ENCODE peak calls at places on chromosome 6, in six cellular contexts. One of them, this sample, is unnamed.

GRCh38 chr6:499617-500016 is 108.1 kb downstream of the IRF4 start:
- DNase-seq in trophoblast cell: no peak
- DNase-seq in H9: no peak
- DNase-seq in IMR-90: no peak
- DNase-seq in mesenchymal stem cell: peak; percentile 11
- DNase-seq in H1: no peak
- DNase-seq in this sample: no peak

GRCh38 chr6:166633732-166634535 is 6.9 kb upstream of the RPS6KA2 start:
- DNase-seq in H9: peak; percentile 25
- DNase-seq in IMR-90: peak; percentile 69
- DNase-seq in H1: no peak
- DNase-seq in trophoblast cell: peak; percentile 19
- DNase-seq in mesenchymal stem cell: peak; percentile 68
- DNase-seq in this sample: no peak

GRCh38 chr6:24614048-24614420 is 32.0 kb downstream of the KIAA0319 start:
- DNase-seq in mesenchymal stem cell: no peak
- DNase-seq in trophoblast cell: no peak
- DNase-seq in H9: no peak
- DNase-seq in H1: no peak
- DNase-seq in IMR-90: no peak
- DNase-seq in this sample: no peak

GRCh38 chr6:158648682-158649131 is 1.1 kb upstream of the SYTL3 start:
- DNase-seq in H9: no peak
- DNase-seq in H1: no peak
- DNase-seq in mesenchymal stem cell: peak; percentile 97
- DNase-seq in trophoblast cell: no peak
- DNase-seq in IMR-90: peak; percentile 96
- DNase-seq in this sample: no peak

GRCh38 chr6:68632620-68633195 is 2.4 kb upstream of the ADGRB3 start:
- DNase-seq in H9: no peak
- DNase-seq in mesenchymal stem cell: no peak
- DNase-seq in trophoblast cell: no peak
- DNase-seq in IMR-90: no peak
- DNase-seq in H1: no peak
- DNase-seq in this sample: no peak

GRCh38 chr6:5012531-5012930 is 8.7 kb upstream of the RPP40 start:
- DNase-seq in IMR-90: peak; percentile 75
- DNase-seq in trophoblast cell: no peak
- DNase-seq in mesenchymal stem cell: no peak
- DNase-seq in H9: no peak
- DNase-seq in H1: no peak
- DNase-seq in this sample: no peak

GRCh38 chr6:32517654-32518445 is 12.2 kb downstream of the HLA-DRB5 start:
- DNase-seq in H1: no peak
- DNase-seq in IMR-90: no peak
- DNase-seq in trophoblast cell: no peak
- DNase-seq in mesenchymal stem cell: no peak
- DNase-seq in H9: no peak
- DNase-seq in this sample: no peak

GRCh38 chr6:163712569-163712966 is 298.1 kb downstream of the QKI start:
- DNase-seq in trophoblast cell: no peak
- DNase-seq in H1: no peak
- DNase-seq in H9: no peak
- DNase-seq in IMR-90: no peak
- DNase-seq in mesenchymal stem cell: no peak
- DNase-seq in this sample: no peak

GRCh38 chr6:11389977-11390376 is 147.6 kb upstream of the TMEM170B start:
- DNase-seq in H9: no peak
- DNase-seq in trophoblast cell: peak; percentile 85
- DNase-seq in IMR-90: no peak
- DNase-seq in H1: no peak
- DNase-seq in mesenchymal stem cell: no peak
- DNase-seq in this sample: no peak

GRCh38 chr6:28653876-28654275 is 128.2 kb downstream of the GPX5 start:
- DNase-seq in trophoblast cell: no peak
- DNase-seq in H1: no peak
- DNase-seq in IMR-90: no peak
- DNase-seq in H9: no peak
- DNase-seq in mesenchymal stem cell: no peak
- DNase-seq in this sample: no peak

GRCh38 chr6:126307859-126308258 is 32.1 kb upstream of the CENPW start:
- DNase-seq in trophoblast cell: no peak
- DNase-seq in mesenchymal stem cell: no peak
- DNase-seq in IMR-90: peak; percentile 71
- DNase-seq in H9: no peak
- DNase-seq in H1: no peak
- DNase-seq in this sample: no peak

GRCh38 chr6:167849846-167850459 is 23.2 kb downstream of the AFDN start:
- DNase-seq in H9: no peak
- DNase-seq in mesenchymal stem cell: peak; percentile 52
- DNase-seq in H1: no peak
- DNase-seq in IMR-90: no peak
- DNase-seq in trophoblast cell: peak; percentile 27
- DNase-seq in this sample: peak; percentile 30
- H3K27ac ChIP-seq in H9: peak overlapping the region; percentile 12
- H3K27ac ChIP-seq in mesenchymal stem cell: peak overlapping the region; percentile 80
- H3K27ac ChIP-seq in H1: peak overlapping the region; percentile 64
- H3K27ac ChIP-seq in IMR-90: no peak overlapping the region
- H3K27ac ChIP-seq in trophoblast cell: peak overlapping the region; percentile 87
- H3K27ac ChIP-seq in this sample: peak overlapping the region; percentile 37

DNA sequence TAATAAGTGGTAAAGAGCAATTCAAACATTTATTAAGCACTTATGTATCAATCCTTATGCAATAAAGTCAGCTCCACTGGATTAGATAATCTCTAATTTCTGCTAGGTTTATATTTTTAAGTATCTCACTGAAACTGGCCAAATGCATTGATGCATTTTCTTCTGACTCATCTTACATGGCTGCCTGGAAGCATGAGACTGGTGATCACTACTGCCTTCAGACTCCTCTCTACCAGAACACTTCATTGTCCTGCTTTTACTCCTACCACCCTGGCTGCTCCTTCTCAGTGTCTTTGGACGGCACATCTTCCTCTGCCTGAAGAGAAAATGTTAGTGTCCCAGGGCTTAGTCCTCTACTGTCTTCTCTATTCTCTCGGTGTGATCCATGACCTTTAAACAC is 7.4 kb downstream of the CEP85L start:
- DNase-seq in trophoblast cell: no peak
- DNase-seq in mesenchymal stem cell: peak; percentile 38
- DNase-seq in H1: no peak
- DNase-seq in H9: no peak
- DNase-seq in IMR-90: peak; percentile 53
- DNase-seq in this sample: no peak
- H3K14ac ChIP-seq in trophoblast cell: no peak overlapping the region
- H3K14ac ChIP-seq in mesenchymal stem cell: no peak overlapping the region
- H3K14ac ChIP-seq in H1: no peak overlapping the region
- H3K14ac ChIP-seq in H9: no peak overlapping the region
- H3K14ac ChIP-seq in IMR-90: no peak overlapping the region
- H3K14ac ChIP-seq in this sample: no peak overlapping the region

GRCh38 chr6:106413722-106414121 is 53.2 kb downstream of the CRYBG1 start:
- DNase-seq in H1: no peak
- DNase-seq in H9: no peak
- DNase-seq in mesenchymal stem cell: no peak
- DNase-seq in IMR-90: no peak
- DNase-seq in trophoblast cell: no peak
- DNase-seq in this sample: no peak

GRCh38 chr6:106411643-106412200 is 51.2 kb downstream of the CRYBG1 start:
- DNase-seq in H9: peak; percentile 49
- DNase-seq in mesenchymal stem cell: no peak
- DNase-seq in IMR-90: no peak
- DNase-seq in trophoblast cell: no peak
- DNase-seq in H1: no peak
- DNase-seq in this sample: no peak

GRCh38 chr6:106415920-106416319 is 55.4 kb downstream of the CRYBG1 start:
- DNase-seq in IMR-90: no peak
- DNase-seq in H9: no peak
- DNase-seq in trophoblast cell: no peak
- DNase-seq in H1: no peak
- DNase-seq in mesenchymal stem cell: no peak
- DNase-seq in this sample: no peak

GRCh38 chr6:106411034-106411433 is 50.5 kb downstream of the CRYBG1 start:
- DNase-seq in mesenchymal stem cell: no peak
- DNase-seq in H9: no peak
- DNase-seq in IMR-90: no peak
- DNase-seq in H1: no peak
- DNase-seq in trophoblast cell: no peak
- DNase-seq in this sample: no peak

GRCh38 chr6:106413016-106413415 is 52.5 kb downstream of the CRYBG1 start:
- DNase-seq in IMR-90: no peak
- DNase-seq in mesenchymal stem cell: no peak
- DNase-seq in H1: no peak
- DNase-seq in H9: no peak
- DNase-seq in trophoblast cell: no peak
- DNase-seq in this sample: no peak
- H3K27ac ChIP-seq in IMR-90: no peak overlapping the region
- H3K27ac ChIP-seq in mesenchymal stem cell: no peak overlapping the region
- H3K27ac ChIP-seq in H1: no peak overlapping the region
- H3K27ac ChIP-seq in H9: no peak overlapping the region
- H3K27ac ChIP-seq in trophoblast cell: no peak overlapping the region
- H3K27ac ChIP-seq in this sample: no peak overlapping the region

DNA sequence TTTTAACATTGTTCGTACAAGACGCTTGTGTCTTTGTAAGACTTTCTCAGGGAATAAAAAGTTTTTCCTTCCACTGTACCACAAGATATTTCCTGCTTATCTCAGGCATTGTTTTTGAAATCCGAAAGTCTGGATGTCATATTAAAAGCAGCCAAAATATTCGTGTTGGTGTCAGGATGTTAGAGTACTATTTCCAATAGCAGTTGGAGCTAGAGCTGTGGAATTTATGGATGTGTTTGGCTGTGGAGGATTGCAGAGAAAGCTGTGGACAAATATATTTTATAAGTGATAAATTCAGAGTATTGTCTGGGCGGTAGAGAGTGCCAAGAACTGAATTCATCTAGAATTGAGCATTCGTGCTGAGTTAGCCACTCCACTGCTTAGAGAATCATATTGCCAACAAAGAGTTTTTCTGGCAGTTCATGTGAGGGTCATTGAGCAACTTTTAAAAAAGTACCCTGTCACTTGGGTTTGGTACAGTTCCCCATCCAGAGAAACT is 57.7 kb downstream of the ZDHHC14 start:
- DNase-seq in IMR-90: peak; percentile 11
- DNase-seq in trophoblast cell: no peak
- DNase-seq in mesenchymal stem cell: no peak
- DNase-seq in H1: no peak
- DNase-seq in H9: no peak
- DNase-seq in this sample: no peak
- H3K14ac ChIP-seq in IMR-90: no peak overlapping the region
- H3K14ac ChIP-seq in trophoblast cell: no peak overlapping the region
- H3K14ac ChIP-seq in mesenchymal stem cell: no peak overlapping the region
- H3K14ac ChIP-seq in H1: no peak overlapping the region
- H3K14ac ChIP-seq in H9: no peak overlapping the region
- H3K14ac ChIP-seq in this sample: no peak overlapping the region